ENCODE peak calls at places on chromosomes 2 and 18, in eight cellular contexts. V, E, Y, U, T, G, H and R are unnamed samples.
A peak's percentile ranks its signal among the peaks of the same experiment; 100 is the strongest.

GRCh38 chr2:53150146-53150545 is 617.5 kb upstream of the CHAC2 start:
- DNase-seq in V (no peak), E (no peak), Y (no peak), U (no peak), T (no peak), G (no peak), H (no peak), R (no peak)

GRCh38 chr2:224650815-224651439 is 65.2 kb downstream of the CCDC195 start:
- DNase-seq in V (no peak), E (no peak), Y (peak; percentile 63), U (no peak), T (no peak), G (peak; percentile 83), H (no peak), R (no peak)

GRCh38 chr2:149972039-149972438 is 384.5 kb upstream of the MMADHC start:
- DNase-seq in V (peak; percentile 11), E (no peak), Y (no peak), U (no peak), T (no peak), G (no peak), H (no peak), R (no peak)

GRCh38 chr18:76491436-76491800 is 3.6 kb downstream of the ZNF516 start:
- DNase-seq in V (peak; percentile 76), E (peak; percentile 75), Y (peak; percentile 77), U (peak; percentile 90), T (peak; percentile 88), G (no peak), H (peak; percentile 79), R (peak; percentile 81)

GRCh38 chr18:54261894-54262293 is 7.4 kb upstream of the POLI start:
- DNase-seq in V (no peak), E (no peak), Y (no peak), U (no peak), T (no peak), G (no peak), H (no peak), R (no peak)

GRCh38 chr2:205730191-205730590 is 47.9 kb downstream of the NRP2 start:
- DNase-seq in V (no peak), E (no peak), Y (no peak), U (no peak), T (no peak), G (no peak), H (no peak), R (no peak)

GRCh38 chr2:234548720-234549420 is 52.0 kb upstream of the ARL4C start:
- DNase-seq in V (no peak), E (no peak), Y (no peak), U (no peak), T (peak; percentile 70), G (no peak), H (no peak), R (no peak)

GRCh38 chr2:29518010-29518409 is 402.8 kb downstream of the CLIP4 start:
- DNase-seq in V (no peak), E (no peak), Y (no peak), U (no peak), T (no peak), G (no peak), H (no peak), R (no peak)

DNA sequence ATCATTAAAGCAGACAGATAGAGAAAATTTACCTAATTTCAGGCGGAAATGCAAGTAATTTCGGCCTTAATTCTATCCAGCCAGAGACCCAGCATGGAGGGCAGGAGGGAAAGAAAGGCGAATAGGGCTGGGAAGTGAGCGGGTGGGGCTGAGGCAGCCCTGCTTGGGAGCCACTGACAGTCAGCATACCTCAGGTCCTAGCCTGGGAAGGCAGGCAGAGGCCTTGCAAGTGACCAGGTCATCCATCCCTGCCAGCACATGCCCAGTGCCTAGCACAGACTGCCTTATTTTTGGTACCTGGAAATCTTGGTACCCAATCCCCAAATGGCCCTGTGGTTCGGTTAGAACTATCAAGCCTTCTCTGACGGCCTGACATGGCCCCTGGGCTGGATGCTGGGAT is 1.5 kb downstream of the GDF7 start:
- DNase-seq in V (no peak), E (no peak), Y (no peak), U (no peak), T (no peak), G (no peak), H (no peak), R (no peak)
- H3K27me3 ChIP-seq in V (no peaks in the 10 kb centered on the region), E (no peaks in the 10 kb centered on the region), Y (peaks cover 99% of the 10 kb centered on the region), U (no peaks in the 10 kb centered on the region), T (peaks cover 98% of the 10 kb centered on the region), G (peaks cover 85% of the 10 kb centered on the region), H (no peaks in the 10 kb centered on the region), R (no peaks in the 10 kb centered on the region)

GRCh38 chr2:105391763-105392662 is 6.8 kb downstream of the FHL2 start:
- DNase-seq in V (no peak), E (no peak), Y (no peak), U (no peak), T (no peak), G (peak; percentile 21), H (no peak), R (no peak)

GRCh38 chr2:105391058-105391627 is 7.7 kb downstream of the FHL2 start:
- DNase-seq in V (no peak), E (no peak), Y (no peak), U (no peak), T (no peak), G (peak; percentile 97), H (no peak), R (peak; percentile 77)

GRCh38 chr2:105395691-105396090 is 3.2 kb downstream of the FHL2 start:
- DNase-seq in V (no peak), E (no peak), Y (no peak), U (no peak), T (no peak), G (no peak), H (no peak), R (no peak)

GRCh38 chr2:105394951-105395611 is 3.8 kb downstream of the FHL2 start:
- DNase-seq in V (no peak), E (no peak), Y (no peak), U (no peak), T (no peak), G (peak; percentile 85), H (no peak), R (no peak)

GRCh38 chr2:105393373-105394055 is 5.3 kb downstream of the FHL2 start:
- DNase-seq in V (peak; percentile 36), E (no peak), Y (no peak), U (no peak), T (no peak), G (peak; percentile 51), H (no peak), R (no peak)
- H3K4me3 ChIP-seq in V (no peak overlapping the region), E (peak overlapping the region; percentile 43), Y (no peak overlapping the region), U (no peak overlapping the region), T (no peak overlapping the region), G (no peak overlapping the region), H (no peak overlapping the region), R (no peak overlapping the region)

GRCh38 chr18:10504723-10505122 is 21.1 kb upstream of the NAPG start:
- DNase-seq in V (no peak), E (no peak), Y (no peak), U (no peak), T (no peak), G (no peak), H (no peak), R (no peak)
- H3K9me3 ChIP-seq in V (peaks cover 3% of the 10 kb centered on the region), E (peaks cover 13% of the 10 kb centered on the region), Y (no peaks in the 10 kb centered on the region), U (peaks cover 3% of the 10 kb centered on the region), T (no peaks in the 10 kb centered on the region), G (peaks cover 7% of the 10 kb centered on the region), H (peaks cover 10% of the 10 kb centered on the region), R (peaks cover 32% of the 10 kb centered on the region)

GRCh38 chr2:86788881-86789686 is 1.6 kb downstream of the CD8A start:
- DNase-seq in V (peak; percentile 34), E (no peak), Y (no peak), U (peak; percentile 83), T (no peak), G (no peak), H (no peak), R (no peak)
- H3K27me3 ChIP-seq in V (no peaks in the 10 kb centered on the region), E (peaks cover 5% of the 10 kb centered on the region), Y (peaks cover 90% of the 10 kb centered on the region), U (no peaks in the 10 kb centered on the region), T (peaks cover 63% of the 10 kb centered on the region), G (peaks cover 43% of the 10 kb centered on the region), H (no peaks in the 10 kb centered on the region), R (no peaks in the 10 kb centered on the region)

GRCh38 chr2:67137699-67138098 is 259.4 kb upstream of the ETAA1 start:
- DNase-seq in V (no peak), E (no peak), Y (no peak), U (no peak), T (no peak), G (no peak), H (no peak), R (no peak)
- H3K4me3 ChIP-seq in V (no peak overlapping the region), E (no peak overlapping the region), Y (no peak overlapping the region), U (no peak overlapping the region), T (no peak overlapping the region), G (no peak overlapping the region), H (no peak overlapping the region), R (no peak overlapping the region)

DNA sequence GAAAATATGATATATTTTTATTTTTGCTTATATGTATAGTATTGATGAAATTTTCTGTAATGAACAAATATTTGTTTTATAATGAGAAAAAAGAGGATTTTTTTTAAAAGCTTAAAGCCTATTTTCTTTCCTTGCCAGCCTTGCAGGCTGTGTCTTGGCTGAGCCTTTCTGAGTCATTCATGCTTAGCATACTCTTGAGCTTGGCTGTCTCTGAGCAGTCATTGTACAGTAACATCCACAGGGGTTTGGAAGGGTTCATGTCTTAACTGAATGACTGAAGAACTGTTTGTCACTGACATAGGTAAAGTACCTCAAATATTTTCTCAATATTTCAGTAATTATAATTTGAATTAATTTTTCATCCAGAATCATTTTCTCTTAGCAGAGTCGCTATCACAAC is 49.3 kb downstream of the GPR39 start:
- DNase-seq in V (no peak), E (no peak), Y (no peak), U (no peak), T (no peak), G (no peak), H (no peak), R (no peak)
- H3K9me3 ChIP-seq in V (peaks cover 3% of the 10 kb centered on the region), E (peaks cover 28% of the 10 kb centered on the region), Y (no peaks in the 10 kb centered on the region), U (peaks cover 15% of the 10 kb centered on the region), T (peaks cover 28% of the 10 kb centered on the region), G (peaks cover 15% of the 10 kb centered on the region), H (peaks cover 12% of the 10 kb centered on the region), R (peaks cover 19% of the 10 kb centered on the region)

GRCh38 chr2:219019436-219019835 is 21.9 kb downstream of the CFAP65 start:
- DNase-seq in V (no peak), E (no peak), Y (no peak), U (no peak), T (peak; percentile 30), G (no peak), H (no peak), R (no peak)

GRCh38 chr2:219017166-219017931 is 24.0 kb downstream of the CFAP65 start:
- DNase-seq in V (no peak), E (no peak), Y (no peak), U (peak; percentile 82), T (peak; percentile 51), G (no peak), H (no peak), R (no peak)

GRCh38 chr2:219018726-219019125 is 22.6 kb downstream of the CFAP65 start:
- DNase-seq in V (no peak), E (no peak), Y (no peak), U (peak; percentile 52), T (no peak), G (no peak), H (no peak), R (no peak)

GRCh38 chr2:219016721-219017120 is 23.5 kb upstream of the CRYBA2 start:
- DNase-seq in V (no peak), E (no peak), Y (no peak), U (no peak), T (no peak), G (no peak), H (no peak), R (no peak)

GRCh38 chr2:219018286-219018685 is 23.0 kb downstream of the CFAP65 start:
- DNase-seq in V (no peak), E (no peak), Y (no peak), U (peak; percentile 17), T (no peak), G (no peak), H (no peak), R (no peak)
- H3K27me3 ChIP-seq in V (no peaks in the 10 kb centered on the region), E (no peaks in the 10 kb centered on the region), Y (peaks cover 54% of the 10 kb centered on the region), U (no peaks in the 10 kb centered on the region), T (peaks cover 5% of the 10 kb centered on the region), G (peaks cover 2% of the 10 kb centered on the region), H (no peaks in the 10 kb centered on the region), R (no peaks in the 10 kb centered on the region)